ENCODE peak calls at places on chromosome 15, in ten cellular contexts. One of them, this sample, is unnamed.

GRCh38 chr15:78210349-78210717 is 24.0 kb downstream of the ACSBG1 start:
- DNase-seq in activated CD4-positive, alpha-beta T cell treated with anti-CD3 and anti-CD28 coated beads, Interleukin-2, amount 50 U/mL, for 24 hours: no peak
- DNase-seq in C1 segment of cervical spinal cord: no peak
- DNase-seq in stimulated activated CD4-positive, alpha-beta T cell treated with anti-CD3 and anti-CD28 coated beads, Interleukin-1b, Interleukin-23, amount 100 ng/mL, for 4 hours: no peak
- DNase-seq in KBM-7: no peak
- DNase-seq in endothelial cell: no peak
- DNase-seq in mucosa of gallbladder: no peak
- DNase-seq in NT2/D1: no peak
- DNase-seq in NCI-H1105: no peak
- DNase-seq in amniotic epithelial cell: no peak
- DNase-seq in this sample: no peak

GRCh38 chr15:70439304-70439877 is 324.0 kb downstream of the UACA start:
- DNase-seq in KBM-7: no peak
- DNase-seq in amniotic epithelial cell: no peak
- DNase-seq in NT2/D1: no peak
- DNase-seq in NCI-H1105: no peak
- DNase-seq in C1 segment of cervical spinal cord: no peak
- DNase-seq in activated CD4-positive, alpha-beta T cell treated with anti-CD3 and anti-CD28 coated beads, Interleukin-2, amount 50 U/mL, for 24 hours: no peak
- DNase-seq in stimulated activated CD4-positive, alpha-beta T cell treated with anti-CD3 and anti-CD28 coated beads, Interleukin-1b, Interleukin-23, amount 100 ng/mL, for 4 hours: no peak
- DNase-seq in endothelial cell: no peak
- DNase-seq in mucosa of gallbladder: no peak
- DNase-seq in this sample: no peak

GRCh38 chr15:79121571-79121970 is 31.0 kb upstream of the RASGRF1 start:
- DNase-seq in stimulated activated CD4-positive, alpha-beta T cell treated with anti-CD3 and anti-CD28 coated beads, Interleukin-1b, Interleukin-23, amount 100 ng/mL, for 4 hours: no peak
- DNase-seq in amniotic epithelial cell: no peak
- DNase-seq in activated CD4-positive, alpha-beta T cell treated with anti-CD3 and anti-CD28 coated beads, Interleukin-2, amount 50 U/mL, for 24 hours: no peak
- DNase-seq in NCI-H1105: no peak
- DNase-seq in mucosa of gallbladder: no peak
- DNase-seq in C1 segment of cervical spinal cord: no peak
- DNase-seq in endothelial cell: no peak
- DNase-seq in KBM-7: no peak
- DNase-seq in NT2/D1: no peak
- DNase-seq in this sample: no peak

GRCh38 chr15:31550211-31550848 is 223.7 kb downstream of the KLF13 start:
- DNase-seq in C1 segment of cervical spinal cord: no peak
- DNase-seq in NCI-H1105: no peak
- DNase-seq in stimulated activated CD4-positive, alpha-beta T cell treated with anti-CD3 and anti-CD28 coated beads, Interleukin-1b, Interleukin-23, amount 100 ng/mL, for 4 hours: no peak
- DNase-seq in KBM-7: no peak
- DNase-seq in amniotic epithelial cell: no peak
- DNase-seq in activated CD4-positive, alpha-beta T cell treated with anti-CD3 and anti-CD28 coated beads, Interleukin-2, amount 50 U/mL, for 24 hours: no peak
- DNase-seq in endothelial cell: no peak
- DNase-seq in mucosa of gallbladder: no peak
- DNase-seq in NT2/D1: no peak
- DNase-seq in this sample: no peak

GRCh38 chr15:55204464-55204863 is 7.7 kb upstream of the RSL24D1 start:
- DNase-seq in endothelial cell: no peak
- DNase-seq in stimulated activated CD4-positive, alpha-beta T cell treated with anti-CD3 and anti-CD28 coated beads, Interleukin-1b, Interleukin-23, amount 100 ng/mL, for 4 hours: no peak
- DNase-seq in NT2/D1: no peak
- DNase-seq in mucosa of gallbladder: no peak
- DNase-seq in C1 segment of cervical spinal cord: no peak
- DNase-seq in activated CD4-positive, alpha-beta T cell treated with anti-CD3 and anti-CD28 coated beads, Interleukin-2, amount 50 U/mL, for 24 hours: no peak
- DNase-seq in NCI-H1105: no peak
- DNase-seq in KBM-7: no peak
- DNase-seq in amniotic epithelial cell: no peak
- DNase-seq in this sample: no peak

GRCh38 chr15:40103124-40103858 is 5.4 kb downstream of the BMF start:
- DNase-seq in KBM-7: no peak
- DNase-seq in endothelial cell: no peak
- DNase-seq in amniotic epithelial cell: peak; percentile 40
- DNase-seq in NCI-H1105: peak; percentile 91
- DNase-seq in stimulated activated CD4-positive, alpha-beta T cell treated with anti-CD3 and anti-CD28 coated beads, Interleukin-1b, Interleukin-23, amount 100 ng/mL, for 4 hours: no peak
- DNase-seq in C1 segment of cervical spinal cord: peak; percentile 76
- DNase-seq in activated CD4-positive, alpha-beta T cell treated with anti-CD3 and anti-CD28 coated beads, Interleukin-2, amount 50 U/mL, for 24 hours: no peak
- DNase-seq in mucosa of gallbladder: peak; percentile 91
- DNase-seq in NT2/D1: no peak
- DNase-seq in this sample: no peak

GRCh38 chr15:63288778-63289378 is 11.5 kb downstream of the APH1B start:
- DNase-seq in mucosa of gallbladder: no peak
- DNase-seq in endothelial cell: no peak
- DNase-seq in NT2/D1: no peak
- DNase-seq in C1 segment of cervical spinal cord: no peak
- DNase-seq in NCI-H1105: peak; percentile 48
- DNase-seq in stimulated activated CD4-positive, alpha-beta T cell treated with anti-CD3 and anti-CD28 coated beads, Interleukin-1b, Interleukin-23, amount 100 ng/mL, for 4 hours: no peak
- DNase-seq in amniotic epithelial cell: peak; percentile 55
- DNase-seq in activated CD4-positive, alpha-beta T cell treated with anti-CD3 and anti-CD28 coated beads, Interleukin-2, amount 50 U/mL, for 24 hours: no peak
- DNase-seq in KBM-7: peak; percentile 86
- DNase-seq in this sample: no peak

GRCh38 chr15:48149858-48150257 is 28.2 kb downstream of the MYEF2 start:
- DNase-seq in NT2/D1: peak; percentile 0
- DNase-seq in activated CD4-positive, alpha-beta T cell treated with anti-CD3 and anti-CD28 coated beads, Interleukin-2, amount 50 U/mL, for 24 hours: no peak
- DNase-seq in KBM-7: no peak
- DNase-seq in amniotic epithelial cell: peak; percentile 49
- DNase-seq in C1 segment of cervical spinal cord: no peak
- DNase-seq in stimulated activated CD4-positive, alpha-beta T cell treated with anti-CD3 and anti-CD28 coated beads, Interleukin-1b, Interleukin-23, amount 100 ng/mL, for 4 hours: no peak
- DNase-seq in endothelial cell: no peak
- DNase-seq in NCI-H1105: no peak
- DNase-seq in mucosa of gallbladder: no peak
- DNase-seq in this sample: no peak

GRCh38 chr15:67715166-67715565 is 110.1 kb upstream of the SKOR1 start:
- DNase-seq in stimulated activated CD4-positive, alpha-beta T cell treated with anti-CD3 and anti-CD28 coated beads, Interleukin-1b, Interleukin-23, amount 100 ng/mL, for 4 hours: no peak
- DNase-seq in endothelial cell: no peak
- DNase-seq in KBM-7: no peak
- DNase-seq in C1 segment of cervical spinal cord: no peak
- DNase-seq in activated CD4-positive, alpha-beta T cell treated with anti-CD3 and anti-CD28 coated beads, Interleukin-2, amount 50 U/mL, for 24 hours: no peak
- DNase-seq in NT2/D1: no peak
- DNase-seq in amniotic epithelial cell: no peak
- DNase-seq in NCI-H1105: peak; percentile 91
- DNase-seq in mucosa of gallbladder: no peak
- DNase-seq in this sample: no peak

GRCh38 chr15:101469520-101470288 is 19.8 kb downstream of the PCSK6 start:
- DNase-seq in activated CD4-positive, alpha-beta T cell treated with anti-CD3 and anti-CD28 coated beads, Interleukin-2, amount 50 U/mL, for 24 hours: no peak
- DNase-seq in KBM-7: no peak
- DNase-seq in C1 segment of cervical spinal cord: no peak
- DNase-seq in stimulated activated CD4-positive, alpha-beta T cell treated with anti-CD3 and anti-CD28 coated beads, Interleukin-1b, Interleukin-23, amount 100 ng/mL, for 4 hours: no peak
- DNase-seq in mucosa of gallbladder: no peak
- DNase-seq in amniotic epithelial cell: no peak
- DNase-seq in NCI-H1105: no peak
- DNase-seq in endothelial cell: no peak
- DNase-seq in NT2/D1: no peak
- DNase-seq in this sample: no peak

GRCh38 chr15:65512189-65512588 is 5.3 kb downstream of the DPP8 start:
- DNase-seq in NCI-H1105: no peak
- DNase-seq in endothelial cell: no peak
- DNase-seq in amniotic epithelial cell: no peak
- DNase-seq in NT2/D1: no peak
- DNase-seq in C1 segment of cervical spinal cord: no peak
- DNase-seq in KBM-7: no peak
- DNase-seq in activated CD4-positive, alpha-beta T cell treated with anti-CD3 and anti-CD28 coated beads, Interleukin-2, amount 50 U/mL, for 24 hours: no peak
- DNase-seq in stimulated activated CD4-positive, alpha-beta T cell treated with anti-CD3 and anti-CD28 coated beads, Interleukin-1b, Interleukin-23, amount 100 ng/mL, for 4 hours: no peak
- DNase-seq in mucosa of gallbladder: no peak
- DNase-seq in this sample: no peak

GRCh38 chr15:98728811-98729160 is 80.4 kb downstream of the IGF1R start:
- DNase-seq in amniotic epithelial cell: no peak
- DNase-seq in mucosa of gallbladder: no peak
- DNase-seq in NCI-H1105: no peak
- DNase-seq in C1 segment of cervical spinal cord: no peak
- DNase-seq in stimulated activated CD4-positive, alpha-beta T cell treated with anti-CD3 and anti-CD28 coated beads, Interleukin-1b, Interleukin-23, amount 100 ng/mL, for 4 hours: no peak
- DNase-seq in endothelial cell: no peak
- DNase-seq in KBM-7: no peak
- DNase-seq in activated CD4-positive, alpha-beta T cell treated with anti-CD3 and anti-CD28 coated beads, Interleukin-2, amount 50 U/mL, for 24 hours: no peak
- DNase-seq in NT2/D1: no peak
- DNase-seq in this sample: no peak

GRCh38 chr15:56811586-56811985 is 78.3 kb upstream of the ZNF280D start:
- DNase-seq in mucosa of gallbladder: no peak
- DNase-seq in activated CD4-positive, alpha-beta T cell treated with anti-CD3 and anti-CD28 coated beads, Interleukin-2, amount 50 U/mL, for 24 hours: no peak
- DNase-seq in endothelial cell: no peak
- DNase-seq in NT2/D1: no peak
- DNase-seq in amniotic epithelial cell: no peak
- DNase-seq in C1 segment of cervical spinal cord: no peak
- DNase-seq in stimulated activated CD4-positive, alpha-beta T cell treated with anti-CD3 and anti-CD28 coated beads, Interleukin-1b, Interleukin-23, amount 100 ng/mL, for 4 hours: no peak
- DNase-seq in NCI-H1105: no peak
- DNase-seq in KBM-7: no peak
- DNase-seq in this sample: no peak

GRCh38 chr15:51837784-51838183 is 8.3 kb downstream of the TMOD3 start:
- DNase-seq in C1 segment of cervical spinal cord: no peak
- DNase-seq in stimulated activated CD4-positive, alpha-beta T cell treated with anti-CD3 and anti-CD28 coated beads, Interleukin-1b, Interleukin-23, amount 100 ng/mL, for 4 hours: no peak
- DNase-seq in NCI-H1105: no peak
- DNase-seq in KBM-7: peak; percentile 39
- DNase-seq in activated CD4-positive, alpha-beta T cell treated with anti-CD3 and anti-CD28 coated beads, Interleukin-2, amount 50 U/mL, for 24 hours: no peak
- DNase-seq in mucosa of gallbladder: no peak
- DNase-seq in NT2/D1: no peak
- DNase-seq in amniotic epithelial cell: no peak
- DNase-seq in endothelial cell: no peak
- DNase-seq in this sample: no peak

GRCh38 chr15:94666553-94666952 is 435.2 kb downstream of the MCTP2 start:
- DNase-seq in amniotic epithelial cell: no peak
- DNase-seq in mucosa of gallbladder: no peak
- DNase-seq in stimulated activated CD4-positive, alpha-beta T cell treated with anti-CD3 and anti-CD28 coated beads, Interleukin-1b, Interleukin-23, amount 100 ng/mL, for 4 hours: no peak
- DNase-seq in activated CD4-positive, alpha-beta T cell treated with anti-CD3 and anti-CD28 coated beads, Interleukin-2, amount 50 U/mL, for 24 hours: no peak
- DNase-seq in NT2/D1: no peak
- DNase-seq in endothelial cell: no peak
- DNase-seq in KBM-7: no peak
- DNase-seq in NCI-H1105: no peak
- DNase-seq in C1 segment of cervical spinal cord: no peak
- DNase-seq in this sample: no peak

GRCh38 chr15:26771917-26772587 is 814 bp downstream of the GABRB3 start:
- DNase-seq in mucosa of gallbladder: no peak
- DNase-seq in NCI-H1105: peak; percentile 35
- DNase-seq in stimulated activated CD4-positive, alpha-beta T cell treated with anti-CD3 and anti-CD28 coated beads, Interleukin-1b, Interleukin-23, amount 100 ng/mL, for 4 hours: no peak
- DNase-seq in KBM-7: no peak
- DNase-seq in C1 segment of cervical spinal cord: peak; percentile 32
- DNase-seq in endothelial cell: peak; percentile 29
- DNase-seq in amniotic epithelial cell: no peak
- DNase-seq in NT2/D1: no peak
- DNase-seq in activated CD4-positive, alpha-beta T cell treated with anti-CD3 and anti-CD28 coated beads, Interleukin-2, amount 50 U/mL, for 24 hours: no peak
- DNase-seq in this sample: no peak

GRCh38 chr15:90902656-90902995 is 476 bp upstream of the MAN2A2 start:
- DNase-seq in endothelial cell: no peak
- DNase-seq in activated CD4-positive, alpha-beta T cell treated with anti-CD3 and anti-CD28 coated beads, Interleukin-2, amount 50 U/mL, for 24 hours: peak; percentile 21
- DNase-seq in stimulated activated CD4-positive, alpha-beta T cell treated with anti-CD3 and anti-CD28 coated beads, Interleukin-1b, Interleukin-23, amount 100 ng/mL, for 4 hours: peak; percentile 40
- DNase-seq in mucosa of gallbladder: no peak
- DNase-seq in KBM-7: no peak
- DNase-seq in NCI-H1105: no peak
- DNase-seq in NT2/D1: no peak
- DNase-seq in amniotic epithelial cell: peak; percentile 8
- DNase-seq in C1 segment of cervical spinal cord: peak; percentile 57
- DNase-seq in this sample: no peak